ENCODE peak calls at places on chromosomes 7 and 10, in four cellular contexts. B, W, F and R are unnamed samples.
A peak's percentile ranks its signal among the peaks of the same experiment; 100 is the strongest.

GRCh38 chr7:92245487-92246362 is at the start of the genes ANKIB1 and KRIT1:
- DNase-seq in B (peak; percentile 87), W (peak; percentile 95), F (peak; percentile 82), R (peak; percentile 87)

GRCh38 chr7:149685455-149685854 is 87.9 kb downstream of the ZNF467 start:
- DNase-seq in B (no peak), W (no peak), F (no peak), R (no peak)

GRCh38 chr10:100731603-100732596 is 13.5 kb upstream of the PAX2 start:
- DNase-seq in B (no peak), W (no peak), F (no peak), R (no peak)

GRCh38 chr7:68133045-68133444 is 1136.4 kb downstream of the TYW1 start:
- DNase-seq in B (no peak), W (no peak), F (no peak), R (no peak)

GRCh38 chr7:150983893-150984368 is 5.8 kb upstream of the KCNH2 start:
- DNase-seq in B (peak; percentile 3), W (no peak), F (peak; percentile 37), R (no peak)

GRCh38 chr10:72242675-72243074 is 26.6 kb upstream of the ASCC1 start:
- DNase-seq in B (peak; percentile 66), W (no peak), F (peak; percentile 61), R (peak; percentile 68)

GRCh38 chr7:101237206-101238067 is at the start of gene CLDN15:
- DNase-seq in B (peak; percentile 89), W (no peak), F (peak; percentile 15), R (peak; percentile 86)

GRCh38 chr10:17923728-17924127 is 28.0 kb upstream of the SLC39A12 start:
- DNase-seq in B (no peak), W (no peak), F (peak; percentile 92), R (no peak)

GRCh38 chr10:17644485-17644964 is 574 bp downstream of the STAM start:
- DNase-seq in B (no peak), W (peak; percentile 30), F (peak; percentile 51), R (no peak)

GRCh38 chr7:31882187-31882586 is 188.0 kb downstream of the PDE1C start:
- DNase-seq in B (no peak), W (no peak), F (peak; percentile 18), R (peak; percentile 72)

GRCh38 chr7:64494912-64495461 is 67.9 kb downstream of the ZNF680 start:
- DNase-seq in B (no peak), W (peak; percentile 15), F (no peak), R (no peak)

GRCh38 chr10:46526682-46527038 is 29.8 kb downstream of the GPRIN2 start:
- DNase-seq in B (peak; percentile 10), W (no peak), F (no peak), R (peak; percentile 14)

GRCh38 chr7:82521906-82522445 is 78.4 kb upstream of the CACNA2D1 start:
- DNase-seq in B (no peak), W (no peak), F (peak; percentile 14), R (no peak)

GRCh38 chr10:61280303-61280702 is 172.9 kb downstream of the TMEM26 start:
- DNase-seq in B (no peak), W (no peak), F (peak; percentile 27), R (no peak)

GRCh38 chr7:149642579-149642978 is 130.8 kb downstream of the ZNF467 start:
- DNase-seq in B (no peak), W (no peak), F (no peak), R (peak; percentile 53)

GRCh38 chr7:130380861-130381455 is 664 bp downstream of the CPA1 start:
- DNase-seq in B (no peak), W (no peak), F (no peak), R (no peak)

GRCh38 chr7:130379551-130380120 is 658 bp upstream of the CPA1 start:
- DNase-seq in B (no peak), W (no peak), F (no peak), R (no peak)

GRCh38 chr7:130379019-130379418 is 1.3 kb upstream of the CPA1 start:
- DNase-seq in B (no peak), W (no peak), F (no peak), R (no peak)

GRCh38 chr7:130381468-130382312 is 1.4 kb downstream of the CPA1 start:
- DNase-seq in B (no peak), W (no peak), F (no peak), R (no peak)

DNA sequence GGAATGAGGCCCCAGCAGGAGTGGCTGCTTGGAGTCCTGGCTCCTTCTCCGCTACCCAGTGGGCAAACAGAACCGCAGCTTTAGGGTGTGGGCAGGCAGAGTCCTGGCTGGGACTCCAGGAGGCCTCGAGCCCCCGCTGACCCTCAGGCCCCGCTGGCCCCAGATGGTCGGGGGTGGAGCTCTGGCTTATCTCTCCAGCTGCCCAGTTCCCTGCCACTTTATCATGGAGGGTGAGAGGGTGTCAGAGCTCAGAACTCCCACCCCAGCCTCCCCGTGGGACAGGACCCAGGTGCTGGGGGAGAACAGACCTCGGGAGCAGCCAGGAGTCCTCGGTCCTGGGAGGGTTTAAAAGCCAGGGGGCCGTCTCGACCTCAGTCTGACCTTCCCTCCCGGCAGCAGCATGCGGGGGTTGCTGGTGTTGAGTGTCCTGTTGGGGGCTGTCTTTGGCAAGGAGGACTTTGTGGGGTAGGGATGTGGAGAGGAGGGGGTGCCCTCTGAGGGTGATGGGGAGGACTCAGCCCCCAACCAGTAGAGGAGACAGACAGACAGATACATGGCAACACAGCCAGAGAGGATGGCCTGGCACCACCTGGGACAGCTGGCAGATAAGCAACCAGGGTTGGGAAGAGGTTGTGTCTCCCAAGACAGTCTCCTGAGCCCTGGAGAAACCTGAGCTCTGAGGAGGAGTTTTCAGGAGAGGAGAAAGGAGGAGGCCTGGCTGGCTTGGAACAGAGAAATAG is at the start of gene CPA1:
- DNase-seq in B (no peak), W (no peak), F (no peak), R (no peak)
- H3K4me3 ChIP-seq in B (no peak within 1 kb of the TSS), W (no peak within 1 kb of the TSS), F (no peak within 1 kb of the TSS), R (no peak within 1 kb of the TSS)

GRCh38 chr10:132886211-132887099 is 55.9 kb downstream of the CFAP46 start:
- DNase-seq in B (no peak), W (no peak), F (no peak), R (no peak)
- TF ChIP-seq CTCF in B (no peak), W (no peak), F (no peak), R (no peak)

GRCh38 chr7:519974-520458 is 370 bp upstream of the PDGFA start:
- DNase-seq in B (peak; percentile 71), W (no peak), F (peak; percentile 60), R (peak; percentile 63)
- H3K4me3 ChIP-seq in B (peak overlapping the region; percentile 67), W (no peak overlapping the region), F (peak overlapping the region; percentile 26), R (peak overlapping the region; percentile 93)

GRCh38 chr7:108589874-108590273 is 20.2 kb downstream of the DNAJB9 start:
- DNase-seq in B (no peak), W (no peak), F (no peak), R (no peak)

GRCh38 chr7:108596560-108596959 is 26.9 kb downstream of the DNAJB9 start:
- DNase-seq in B (no peak), W (no peak), F (no peak), R (no peak)

GRCh38 chr7:108598153-108598552 is 28.5 kb downstream of the DNAJB9 start:
- DNase-seq in B (no peak), W (no peak), F (no peak), R (no peak)

DNA sequence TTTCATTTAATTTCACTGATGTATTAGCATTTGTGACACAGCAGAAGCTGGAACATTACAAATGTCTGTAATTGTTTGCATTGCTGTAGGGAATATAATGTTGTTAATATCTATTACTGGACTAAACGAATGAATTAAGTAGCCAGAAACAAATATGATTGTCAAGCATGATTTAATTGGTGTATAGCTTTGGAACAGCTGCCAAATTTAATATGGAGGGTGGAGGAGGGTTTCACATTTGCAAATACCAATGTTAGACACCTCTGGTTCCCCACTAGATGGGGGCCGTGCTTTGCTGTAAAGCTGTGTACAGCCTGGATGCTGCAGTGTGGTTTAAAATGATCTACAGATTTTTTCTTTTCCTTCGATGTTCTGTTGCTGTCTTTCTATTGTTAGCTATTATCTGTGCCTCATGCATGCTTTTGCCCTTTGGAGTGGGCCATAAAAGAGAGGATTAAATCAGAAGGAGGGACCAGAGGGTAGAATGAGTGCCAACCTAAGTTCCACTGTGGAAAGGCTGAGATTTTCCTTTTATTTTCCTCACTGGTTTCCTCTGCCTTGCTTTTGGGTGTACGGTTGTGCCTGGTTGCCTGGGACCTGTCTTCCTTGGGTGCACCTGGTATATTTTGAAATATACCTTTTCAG is 23.1 kb downstream of the DNAJB9 start:
- DNase-seq in B (no peak), W (peak; percentile 82), F (no peak), R (no peak)
- TF ChIP-seq CTCF in B (no peak), W (peak; percentile 77), F (peak; percentile 37), R (peak; percentile 44)

GRCh38 chr10:126387041-126387908 is 1.0 kb downstream of the ADAM12 start:
- DNase-seq in B (peak; percentile 55), W (peak; percentile 72), F (peak; percentile 91), R (peak; percentile 44)
- H3K4me3 ChIP-seq in B (peak overlapping the region; percentile 56), W (peak overlapping the region; percentile 74), F (peak overlapping the region; percentile 81), R (peak overlapping the region; percentile 63)

GRCh38 chr10:78169214-78169613 is 135.6 kb downstream of the RPS24 start:
- DNase-seq in B (no peak), W (no peak), F (no peak), R (no peak)

GRCh38 chr10:78162867-78163266 is 129.2 kb downstream of the RPS24 start:
- DNase-seq in B (no peak), W (no peak), F (no peak), R (no peak)

GRCh38 chr10:78164687-78165086 is 131.0 kb downstream of the RPS24 start:
- DNase-seq in B (no peak), W (no peak), F (no peak), R (no peak)

GRCh38 chr10:78165172-78165571 is 131.5 kb downstream of the RPS24 start:
- DNase-seq in B (no peak), W (no peak), F (no peak), R (no peak)

GRCh38 chr10:78165617-78166016 is 132.0 kb downstream of the RPS24 start:
- DNase-seq in B (no peak), W (peak; percentile 20), F (no peak), R (no peak)
- TF ChIP-seq CTCF in B (no peak), W (peak; percentile 29), F (peak; percentile 16), R (no peak)

GRCh38 chr7:155374276-155375252 is 76.9 kb downstream of the INSIG1 start:
- DNase-seq in B (no peak), W (no peak), F (no peak), R (no peak)
- H3K4me3 ChIP-seq in B (peak overlapping the region; percentile 54), W (no peak overlapping the region), F (no peak overlapping the region), R (peak overlapping the region; percentile 55)

DNA sequence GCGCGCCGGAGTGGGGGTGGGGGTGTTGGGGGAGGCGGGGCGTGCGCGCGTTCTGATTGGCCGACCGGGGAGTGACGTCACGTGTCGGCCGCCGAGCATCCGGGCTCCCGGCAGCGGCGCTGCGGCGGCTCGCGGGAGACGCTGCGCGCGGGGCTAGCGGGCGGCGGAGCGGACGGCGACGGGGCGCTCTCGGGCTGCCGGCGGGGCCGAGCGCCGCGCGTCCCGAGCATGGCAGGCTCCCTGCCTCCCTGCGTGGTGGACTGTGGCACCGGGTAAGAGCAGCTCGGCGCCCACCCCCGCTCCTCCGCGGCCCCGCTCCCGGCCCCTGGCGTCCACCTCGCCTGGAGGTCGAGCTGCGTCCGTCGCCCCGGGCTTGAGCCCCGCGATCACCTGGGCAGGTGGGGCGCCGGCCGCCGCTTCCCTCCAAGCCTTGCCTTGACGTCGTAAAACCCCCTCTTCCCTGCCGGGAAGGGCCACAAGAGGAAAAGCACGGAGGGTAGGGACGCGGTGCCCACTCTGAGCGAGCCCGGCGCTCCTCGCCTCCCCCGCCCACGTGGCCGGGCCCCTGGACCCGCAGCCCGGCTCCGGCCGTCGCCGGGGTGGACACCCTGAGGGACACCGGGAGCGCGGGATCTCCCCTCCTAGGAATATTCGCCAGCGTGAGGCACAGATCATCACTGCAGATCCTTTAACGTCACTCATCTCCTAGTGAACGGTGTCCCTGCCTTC is at the start of gene ACTR3B:
- DNase-seq in B (peak; percentile 91), W (peak; percentile 92), F (peak; percentile 83), R (peak; percentile 91)
- TF ChIP-seq CTCF in B (no peak), W (no peak), F (no peak), R (no peak)